ENCODE peak calls at places on chromosomes 13 and 19, in ten cellular contexts. F is CD4-positive, alpha-beta T cell; R is body of pancreas; J is breast epithelium; L is BE2C; C is AG04450; G is A673; W is thoracic aorta; Q is coronary artery; U is tibial artery. O is an unnamed sample.

GRCh38 chr19:39810424-39810823 is 23.5 kb downstream of the DYRK1B start:
- DNase-seq in F (no peak), R (no peak), J (no peak), L (no peak), C (no peak), G (no peak), W (no peak), Q (no peak), U (peak; percentile 12), O (no peak)

GRCh38 chr19:2802826-2803225 is 16.8 kb upstream of the ZNF554 start:
- DNase-seq in F (no peak), R (no peak), J (no peak), L (no peak), C (no peak), G (no peak), W (no peak), Q (no peak), U (no peak), O (no peak)

GRCh38 chr13:74761794-74762193 is 627.6 kb upstream of the KLF12 start:
- DNase-seq in F (no peak), R (no peak), J (no peak), L (no peak), C (no peak), G (no peak), W (no peak), Q (no peak), U (no peak), O (no peak)

GRCh38 chr13:79451500-79451962 is 29.4 kb upstream of the NDFIP2 start:
- DNase-seq in F (peak; percentile 53), R (no peak), J (no peak), L (peak; percentile 54), C (peak; percentile 43), G (peak; percentile 60), W (no peak), Q (no peak), U (no peak), O (no peak)

GRCh38 chr19:40933025-40933424 is 51.0 kb upstream of the CYP2A7 start:
- DNase-seq in F (no peak), R (no peak), J (no peak), L (no peak), C (no peak), G (peak; percentile 28), W (no peak), Q (no peak), U (no peak), O (no peak)

GRCh38 chr19:14149509-14149994 is 13.2 kb upstream of the ASF1B start:
- DNase-seq in F (peak; percentile 54), R (peak; percentile 39), J (peak; percentile 83), L (peak; percentile 55), C (no peak), G (peak; percentile 79), W (no peak), Q (peak; percentile 86), U (peak; percentile 86), O (no peak)

GRCh38 chr19:50238043-50238442 is 34.6 kb downstream of the MYH14 start:
- DNase-seq in F (no peak), R (no peak), J (no peak), L (no peak), C (no peak), G (no peak), W (no peak), Q (no peak), U (no peak), O (no peak)

GRCh38 chr19:16836115-16836905 is 7.1 kb downstream of the SIN3B start:
- DNase-seq in F (no peak), R (no peak), J (peak; percentile 26), L (no peak), C (no peak), G (no peak), W (no peak), Q (no peak), U (no peak), O (no peak)

GRCh38 chr19:56162258-56162657 is 13.6 kb upstream of the GALP start:
- DNase-seq in F (no peak), R (no peak), J (no peak), L (no peak), C (no peak), G (no peak), W (no peak), Q (no peak), U (no peak), O (no peak)

GRCh38 chr13:80035096-80035495 is 305.8 kb downstream of the SPRY2 start:
- DNase-seq in F (no peak), R (no peak), J (no peak), L (no peak), C (no peak), G (no peak), W (no peak), Q (no peak), U (no peak), O (no peak)

GRCh38 chr13:20174656-20175405 is 14.0 kb upstream of the GJA3 start:
- DNase-seq in F (no peak), R (peak; percentile 65), J (peak; percentile 57), L (peak; percentile 48), C (peak; percentile 96), G (peak; percentile 90), W (peak; percentile 80), Q (peak; percentile 90), U (peak; percentile 82), O (no peak)

DNA sequence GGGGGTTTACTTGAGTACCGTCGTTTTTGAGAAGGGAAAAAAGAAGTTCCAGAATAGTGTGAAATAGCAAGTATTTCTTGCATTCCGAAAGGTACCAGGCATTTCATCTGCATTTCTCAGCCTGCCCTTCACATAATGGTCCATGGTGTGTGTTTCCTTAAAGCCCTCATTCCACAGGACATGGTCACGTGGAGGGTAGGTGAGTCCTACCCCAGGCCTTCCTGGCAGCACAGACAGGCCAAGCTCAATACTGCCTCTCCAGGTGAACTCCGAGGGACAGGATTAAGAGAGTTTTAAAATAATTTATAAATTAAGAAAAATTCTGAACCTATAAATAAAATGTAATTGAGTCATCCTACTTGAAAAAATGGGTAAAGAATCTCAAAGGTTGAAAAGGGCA is 64.7 kb downstream of the TNFRSF19 start:
- DNase-seq in F (no peak), R (no peak), J (no peak), L (no peak), C (no peak), G (no peak), W (no peak), Q (no peak), U (no peak), O (no peak)
- TF ChIP-seq CTCF in F (no peak), R (no peak), J (no peak), L (no peak), C (no peak), G (no peak), W (no peak), Q (no peak), U (no peak), O (peak; percentile 33)

DNA sequence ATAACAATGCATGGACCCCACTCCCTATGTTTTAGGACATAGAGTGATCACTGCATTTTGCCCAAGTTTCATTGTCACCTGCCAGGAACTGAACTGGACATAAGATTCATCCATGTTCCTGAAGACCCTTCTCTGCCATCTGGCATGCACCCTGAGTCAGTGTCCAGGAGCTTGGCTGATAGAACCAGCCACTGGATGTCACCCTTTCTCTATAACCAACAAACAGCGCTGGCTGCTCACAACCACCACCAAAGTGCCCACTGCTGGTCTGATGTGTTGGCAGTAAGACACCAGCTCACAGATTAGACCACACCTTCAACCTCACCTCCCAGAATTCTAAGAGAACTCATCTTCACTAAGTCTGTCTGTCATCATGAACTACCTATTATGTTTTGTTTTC is 333.4 kb downstream of the ITGBL1 start:
- DNase-seq in F (no peak), R (peak; percentile 13), J (no peak), L (peak; percentile 63), C (no peak), G (peak; percentile 58), W (no peak), Q (no peak), U (no peak), O (no peak)
- TF ChIP-seq CTCF in F (no peak), R (peak; percentile 5), J (no peak), L (peak; percentile 80), C (no peak), G (peak; percentile 51), W (no peak), Q (no peak), U (no peak), O (peak; percentile 39)

DNA sequence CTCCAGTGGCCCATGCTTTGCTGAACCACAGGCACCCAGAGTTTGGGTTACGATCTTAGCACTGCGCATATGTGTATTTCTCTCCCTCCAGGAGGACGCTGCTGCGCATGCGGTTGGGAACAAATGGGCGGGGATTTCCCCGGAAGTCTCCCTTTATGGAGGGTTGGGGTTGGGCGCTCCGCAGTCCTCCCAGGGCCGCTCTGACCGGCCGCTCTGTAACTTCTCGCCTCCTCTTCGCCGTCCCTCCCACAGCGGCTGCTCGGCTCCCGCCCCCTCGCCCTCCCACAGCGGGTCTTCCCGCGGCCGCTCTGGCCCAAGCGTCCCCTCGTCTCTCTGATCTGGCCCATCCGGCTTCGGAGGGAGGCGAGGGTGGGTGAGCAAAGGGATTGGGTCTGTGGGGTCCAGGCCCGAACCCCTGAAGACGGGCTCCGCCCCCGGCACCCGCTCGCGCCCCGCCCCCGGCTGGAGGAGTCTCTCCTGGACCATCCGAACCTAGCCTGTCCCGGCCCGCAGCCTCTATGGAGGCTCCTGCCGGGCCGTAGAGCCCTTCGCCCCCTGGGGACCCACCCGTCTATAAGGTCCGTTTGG is at the start of gene MEGF8:
- DNase-seq in F (peak; percentile 97), R (peak; percentile 99), J (peak; percentile 96), L (peak; percentile 98), C (peak; percentile 98), G (peak; percentile 100), W (peak; percentile 91), Q (peak; percentile 98), U (peak; percentile 99), O (peak; percentile 95)
- TF ChIP-seq CTCF in F (no peak), R (peak; percentile 95), J (no peak), L (peak; percentile 97), C (peak; percentile 97), G (peak; percentile 98), W (peak; percentile 8), Q (no peak), U (no peak), O (no peak)

GRCh38 chr19:33134571-33135041 is 2.7 kb downstream of the WDR88 start:
- DNase-seq in F (no peak), R (no peak), J (no peak), L (no peak), C (no peak), G (no peak), W (no peak), Q (no peak), U (no peak), O (no peak)
- TF ChIP-seq CTCF in F (no peak), R (no peak), J (no peak), L (no peak), C (no peak), G (no peak), W (no peak), Q (no peak), U (no peak), O (peak; percentile 19)

O was measured in progenitor cell of endocrine pancreas.